ENCODE peak calls at places on chromosomes 4 and X, in six cellular contexts. F is NB4; S is activated T-helper 1 cell treated with Interleukin-2 at 50 U/mL for 16 hours; P is EL; X is effector CD4-positive, alpha-beta T cell; H is naive thymus-derived CD8-positive, alpha-beta T cell. O is an unnamed sample.
A peak's percentile ranks its signal among the peaks of the same experiment; 100 is the strongest.

GRCh38 chr4:176760468-176760867 is 32.3 kb downstream of the VEGFC start:
- DNase-seq in F (no peak), S (no peak), P (no peak), X (no peak), H (no peak), O (no peak)

GRCh38 chrX:15564981-15565579 is 35.7 kb downstream of the ACE2 start:
- DNase-seq in F (peak; percentile 66), S (no peak), P (peak; percentile 35), X (no peak), H (no peak), O (peak; percentile 0)

GRCh38 chr4:38154681-38155588 is 194.7 kb downstream of the PTTG2 start:
- DNase-seq in F (peak; percentile 67), S (no peak), P (no peak), X (no peak), H (no peak), O (no peak)

GRCh38 chr4:1309261-1310010 is 19.7 kb downstream of the MAEA start:
- DNase-seq in F (no peak), S (peak; percentile 42), P (peak; percentile 96), X (peak; percentile 50), H (peak; percentile 50), O (peak; percentile 53)

GRCh38 chr4:151548708-151549107 is 139.7 kb downstream of the FHIP1A start:
- DNase-seq in F (no peak), S (no peak), P (no peak), X (no peak), H (no peak), O (no peak)

GRCh38 chrX:2697741-2698294 is 6.7 kb downstream of the CD99 start:
- DNase-seq in F (peak; percentile 50), S (no peak), P (no peak), X (no peak), H (no peak), O (no peak)

GRCh38 chr4:188444500-188444899 is 305.3 kb downstream of the TRIML1 start:
- DNase-seq in F (no peak), S (no peak), P (no peak), X (no peak), H (no peak), O (no peak)

GRCh38 chr4:37732787-37733186 is 46.6 kb upstream of the RELL1 start:
- DNase-seq in F (no peak), S (no peak), P (no peak), X (no peak), H (no peak), O (no peak)

GRCh38 chr4:37383579-37384229 is 139.2 kb downstream of the NWD2 start:
- DNase-seq in F (peak; percentile 65), S (no peak), P (peak; percentile 17), X (no peak), H (no peak), O (no peak)

GRCh38 chrX:107102980-107103379 is 15.6 kb downstream of the RBM41 start:
- DNase-seq in F (peak; percentile 6), S (no peak), P (peak; percentile 0), X (no peak), H (no peak), O (no peak)

GRCh38 chr4:16269742-16270522 is 43.7 kb upstream of the TAPT1 start:
- DNase-seq in F (peak; percentile 91), S (no peak), P (peak; percentile 95), X (no peak), H (no peak), O (no peak)

GRCh38 chrX:105821471-105822081 is 763 bp upstream of the NRK start:
- DNase-seq in F (no peak), S (no peak), P (no peak), X (no peak), H (no peak), O (no peak)

GRCh38 chr4:153161599-153161971 is 42.7 kb upstream of the TRIM2 start:
- DNase-seq in F (no peak), S (no peak), P (no peak), X (no peak), H (no peak), O (no peak)

GRCh38 chr4:153113061-153113837 is 91.0 kb upstream of the TRIM2 start:
- DNase-seq in F (no peak), S (no peak), P (peak; percentile 15), X (no peak), H (no peak), O (no peak)

GRCh38 chr4:118776166-118776954 is 59.6 kb downstream of the SEC24D start:
- DNase-seq in F (no peak), S (no peak), P (peak; percentile 67), X (no peak), H (no peak), O (no peak)

O was measured in T-cell.